ENCODE peak calls at places on chromosomes 5 and 9, in four cellular contexts. I is HepG2, J is GM12878, F is K562. T is an unnamed sample.

GRCh38 chr5:154395407-154396106 is 50.2 kb upstream of the SAP30L start:
- DNase-seq in I (no peak), J (no peak), F (no peak), T (no peak)

GRCh38 chr5:14851999-14852526 is 19.5 kb downstream of the ANKH start:
- DNase-seq in I (no peak), J (no peak), F (no peak), T (no peak)

GRCh38 chr9:118222375-118222774 is 518.2 kb downstream of the TLR4 start:
- DNase-seq in I (no peak), J (no peak), F (no peak), T (no peak)

GRCh38 chr5:37834542-37835399 is 5.1 kb downstream of the GDNF start:
- DNase-seq in I (no peak), J (no peak), F (no peak), T (no peak)

GRCh38 chr5:52587131-52587530 is 200.6 kb upstream of the ITGA1 start:
- DNase-seq in I (no peak), J (no peak), F (no peak), T (no peak)

GRCh38 chr5:56190500-56190899 is 42.6 kb downstream of the ANKRD55 start:
- DNase-seq in I (no peak), J (no peak), F (no peak), T (no peak)

GRCh38 chr5:173472164-173472563 is 143.9 kb upstream of the STC2 start:
- DNase-seq in I (peak), J (no peak), F (no peak), T (peak)

GRCh38 chr5:134937547-134937946 is 30.2 kb upstream of the CATSPER3 start:
- DNase-seq in I (no peak), J (no peak), F (no peak), T (no peak)

GRCh38 chr5:144778546-144778945 is 607.9 kb downstream of the KCTD16 start:
- DNase-seq in I (no peak), J (no peak), F (no peak), T (no peak)

GRCh38 chr9:87678650-87679355 is 47.1 kb upstream of the CTSL start:
- DNase-seq in I (peak), J (no peak), F (peak), T (peak)

GRCh38 chr5:74132485-74132884 is 506.5 kb downstream of the ARHGEF28 start:
- DNase-seq in I (no peak), J (no peak), F (no peak), T (no peak)

GRCh38 chr5:119327018-119327417 is 28.8 kb upstream of the TNFAIP8 start:
- DNase-seq in I (no peak), J (no peak), F (no peak), T (no peak)

GRCh38 chr9:126763130-126763764 is 41.6 kb upstream of the ZBTB43 start:
- DNase-seq in I (no peak), J (no peak), F (peak), T (peak)

GRCh38 chr5:18876565-18876964 is 1111.4 kb downstream of the CDH18 start:
- DNase-seq in I (no peak), J (no peak), F (no peak), T (no peak)

GRCh38 chr9:121853617-121854395 is 202.4 kb downstream of the DAB2IP start:
- DNase-seq in I (no peak), J (no peak), F (no peak), T (no peak)

GRCh38 chr9:21970800-21971620 is 23.2 kb downstream of the CDKN2A start:
- DNase-seq in I (no peak), J (no peak), F (no peak), T (no peak)

GRCh38 chr9:115267788-115268187 is 149.8 kb upstream of the TNC start:
- DNase-seq in I (no peak), J (no peak), F (no peak), T (no peak)

GRCh38 chr9:110293246-110293645 is 36.9 kb upstream of the TXN start:
- DNase-seq in I (no peak), J (no peak), F (no peak), T (no peak)

GRCh38 chr9:20728493-20729220 is 44.6 kb downstream of the FOCAD start:
- DNase-seq in I (no peak), J (no peak), F (no peak), T (no peak)

GRCh38 chr5:110536120-110537115 is 190.1 kb downstream of the TMEM232 start:
- DNase-seq in I (no peak), J (no peak), F (no peak), T (no peak)

GRCh38 chr5:23013395-23013994 is 160.4 kb upstream of the CDH12 start:
- DNase-seq in I (no peak), J (no peak), F (no peak), T (no peak)

GRCh38 chr9:38309324-38310195 is 82.9 kb upstream of the ALDH1B1 start:
- DNase-seq in I (no peak), J (no peak), F (no peak), T (no peak)

GRCh38 chr5:160479926-160480325 is 58.3 kb downstream of the PTTG1 start:
- DNase-seq in I (no peak), J (no peak), F (no peak), T (no peak)

GRCh38 chr9:118729981-118730380 is 639.3 kb downstream of the BRINP1 start:
- DNase-seq in I (no peak), J (no peak), F (no peak), T (no peak)

GRCh38 chr9:20985851-20986600 is 45.4 kb downstream of the HACD4 start:
- DNase-seq in I (no peak), J (no peak), F (no peak), T (no peak)

GRCh38 chr5:176183321-176184074 is 54.7 kb upstream of the SIMC1 start:
- DNase-seq in I (no peak), J (no peak), F (no peak), T (no peak)

GRCh38 chr5:139164020-139164419 is 34.1 kb downstream of the SIL1 start:
- DNase-seq in I (no peak), J (no peak), F (no peak), T (no peak)

GRCh38 chr5:139167533-139167932 is 30.6 kb downstream of the SIL1 start:
- DNase-seq in I (no peak), J (no peak), F (no peak), T (no peak)

GRCh38 chr5:139167052-139167451 is 31.1 kb downstream of the SIL1 start:
- DNase-seq in I (no peak), J (no peak), F (no peak), T (no peak)

GRCh38 chr5:139171779-139172404 is 26.3 kb downstream of the SIL1 start:
- DNase-seq in I (no peak), J (no peak), F (no peak), T (no peak)

GRCh38 chr5:139167952-139168720 is 30.0 kb downstream of the SIL1 start:
- DNase-seq in I (no peak), J (no peak), F (no peak), T (no peak)
- H2AFZ ChIP-seq in I (no peak), J (no peak), F (no peak), T (no peak)

GRCh38 chr5:143010335-143010734 is 240.2 kb downstream of the ARHGAP26 start:
- DNase-seq in I (no peak), J (no peak), F (no peak), T (no peak)

GRCh38 chr5:143014017-143014651 is 244.0 kb downstream of the ARHGAP26 start:
- DNase-seq in I (no peak), J (no peak), F (peak), T (no peak)

GRCh38 chr5:143013176-143013575 is 243.0 kb downstream of the ARHGAP26 start:
- DNase-seq in I (no peak), J (no peak), F (no peak), T (no peak)

GRCh38 chr5:143008809-143009521 is 238.8 kb downstream of the ARHGAP26 start:
- DNase-seq in I (no peak), J (peak), F (no peak), T (peak)

DNA sequence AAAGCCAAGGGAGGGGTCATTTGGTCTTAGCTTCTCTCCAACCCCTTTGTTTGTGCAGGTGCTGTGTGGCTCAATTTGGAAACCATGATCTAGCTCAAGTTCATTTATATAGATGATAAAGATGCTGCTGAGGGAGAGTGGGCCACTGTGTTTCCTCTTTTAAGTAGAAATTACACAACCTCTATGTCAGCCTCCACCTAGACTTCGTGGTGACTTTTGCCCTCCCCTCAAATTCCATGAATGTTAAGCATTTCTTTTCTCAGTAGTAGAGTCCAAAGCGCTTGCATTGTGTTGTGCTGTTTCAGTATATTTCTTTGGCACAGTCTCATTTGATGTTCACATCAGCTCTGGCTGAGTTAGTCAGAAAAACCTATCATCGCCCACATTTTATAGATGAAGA is 241.4 kb downstream of the ARHGAP26 start:
- DNase-seq in I (peak), J (no peak), F (no peak), T (no peak)
- TF ChIP-seq ZBTB33 in I (peak), J (no peak), F (no peak), T (no peak)

GRCh38 chr9:84514421-84514820 is 155.1 kb upstream of the NTRK2 start:
- DNase-seq in I (no peak), J (no peak), F (no peak), T (no peak)

GRCh38 chr9:84511651-84512050 is 157.9 kb upstream of the NTRK2 start:
- DNase-seq in I (no peak), J (no peak), F (no peak), T (no peak)

GRCh38 chr9:84513473-84513872 is 156.1 kb upstream of the NTRK2 start:
- DNase-seq in I (no peak), J (no peak), F (no peak), T (no peak)

GRCh38 chr9:84513981-84514380 is 155.5 kb upstream of the NTRK2 start:
- DNase-seq in I (no peak), J (no peak), F (no peak), T (no peak)

DNA sequence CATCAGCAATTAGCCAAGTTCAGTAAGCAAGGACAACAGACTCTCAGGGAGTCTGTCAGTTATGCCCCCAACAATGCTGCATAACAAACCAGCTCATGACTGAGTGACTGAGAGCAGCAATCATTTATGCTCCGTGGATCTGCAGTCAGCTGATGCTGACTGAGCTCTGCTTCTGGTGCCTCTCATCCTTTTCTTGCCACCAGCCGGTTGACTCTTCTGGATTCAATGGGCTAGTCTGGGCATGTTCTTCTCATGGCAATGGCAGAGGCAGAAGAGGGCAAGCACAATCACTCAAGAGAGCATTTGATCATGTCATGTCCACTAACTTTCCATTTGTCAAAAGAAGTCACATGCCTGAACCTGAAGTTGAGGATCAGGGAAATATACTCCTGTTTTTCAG is 157.0 kb upstream of the NTRK2 start:
- DNase-seq in I (no peak), J (no peak), F (no peak), T (no peak)
- H2AFZ ChIP-seq in I (no peak), J (no peak), F (no peak), T (no peak)

DNA sequence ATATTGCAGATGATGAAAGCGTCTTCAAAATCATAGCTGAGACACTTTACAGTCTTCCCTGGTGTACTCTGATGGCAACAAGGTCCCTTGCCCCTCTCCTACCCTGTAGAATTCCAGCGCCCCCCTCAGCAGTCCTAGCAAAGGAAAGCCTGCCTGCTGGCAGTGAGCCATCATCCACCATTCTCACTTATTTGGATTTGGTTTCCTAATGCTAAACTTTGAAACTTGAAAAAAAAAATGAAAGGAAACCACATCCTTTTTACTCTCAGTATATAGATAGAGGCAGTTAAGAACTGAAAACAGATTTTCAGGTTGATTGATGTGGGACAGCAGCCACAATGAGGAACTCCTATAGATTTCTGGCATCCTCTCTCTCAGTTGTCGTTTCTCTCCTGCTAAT is at the start of gene GZMA:
- DNase-seq in I (no peak), J (no peak), F (no peak), T (no peak)
- TF ChIP-seq ZBTB33 in I (no peak), J (no peak), F (no peak), T (no peak)

GRCh38 chr5:139903450-139903804 is 107.8 kb downstream of the PSD2 start:
- DNase-seq in I (no peak), J (no peak), F (no peak), T (no peak)

GRCh38 chr5:139906661-139907060 is 111.1 kb downstream of the PSD2 start:
- DNase-seq in I (no peak), J (no peak), F (no peak), T (no peak)

GRCh38 chr5:139903805-139904565 is 108.4 kb downstream of the PSD2 start:
- DNase-seq in I (no peak), J (no peak), F (peak), T (no peak)

GRCh38 chr5:139904566-139905400 is 109.2 kb downstream of the PSD2 start:
- DNase-seq in I (no peak), J (no peak), F (no peak), T (no peak)

GRCh38 chr5:139905401-139905800 is 109.8 kb downstream of the PSD2 start:
- DNase-seq in I (no peak), J (no peak), F (no peak), T (no peak)
- H2AFZ ChIP-seq in I (no peak), J (no peak), F (no peak), T (no peak)